ENCODE peak calls at places on chromosomes 7 and 10, in five cellular contexts. One of them, this sample, is unnamed.
A peak's percentile ranks its signal among the peaks of the same experiment; 100 is the strongest.

GRCh38 chr7:86600506-86601290 is 43.0 kb upstream of the GRM3 start:
- DNase-seq in tibial artery: no peak
- DNase-seq in CD8-positive, alpha-beta T cell: no peak
- DNase-seq in HFF-Myc: no peak
- DNase-seq in HuH-7.5: no peak
- DNase-seq in this sample: no peak

GRCh38 chr7:52120908-52121307 is 804.3 kb upstream of the COBL start:
- DNase-seq in HFF-Myc: no peak
- DNase-seq in CD8-positive, alpha-beta T cell: no peak
- DNase-seq in tibial artery: no peak
- DNase-seq in HuH-7.5: no peak
- DNase-seq in this sample: no peak

GRCh38 chr10:3666525-3667302 is 118.3 kb downstream of the KLF6 start:
- DNase-seq in tibial artery: peak; percentile 33
- DNase-seq in HFF-Myc: no peak
- DNase-seq in CD8-positive, alpha-beta T cell: peak; percentile 44
- DNase-seq in HuH-7.5: no peak
- DNase-seq in this sample: no peak

GRCh38 chr10:70568113-70568512 is 34.4 kb downstream of the PRF1 start:
- DNase-seq in CD8-positive, alpha-beta T cell: no peak
- DNase-seq in HuH-7.5: no peak
- DNase-seq in HFF-Myc: no peak
- DNase-seq in tibial artery: no peak
- DNase-seq in this sample: no peak

GRCh38 chr7:17939111-17939669 is 1.1 kb downstream of the SNX13 start:
- DNase-seq in CD8-positive, alpha-beta T cell: no peak
- DNase-seq in HFF-Myc: no peak
- DNase-seq in HuH-7.5: no peak
- DNase-seq in tibial artery: no peak
- DNase-seq in this sample: no peak

GRCh38 chr10:89306019-89306418 is 4.2 kb downstream of the IFIT2 start:
- DNase-seq in HFF-Myc: no peak
- DNase-seq in CD8-positive, alpha-beta T cell: no peak
- DNase-seq in HuH-7.5: no peak
- DNase-seq in tibial artery: no peak
- DNase-seq in this sample: no peak

GRCh38 chr7:119562839-119563238 is 710.1 kb upstream of the KCND2 start:
- DNase-seq in tibial artery: no peak
- DNase-seq in HuH-7.5: no peak
- DNase-seq in CD8-positive, alpha-beta T cell: no peak
- DNase-seq in HFF-Myc: no peak
- DNase-seq in this sample: no peak

GRCh38 chr7:75624134-75624832 is 114.5 kb downstream of the HIP1 start:
- DNase-seq in tibial artery: peak; percentile 69
- DNase-seq in HFF-Myc: no peak
- DNase-seq in CD8-positive, alpha-beta T cell: no peak
- DNase-seq in HuH-7.5: no peak
- DNase-seq in this sample: peak; percentile 95

GRCh38 chr7:82376739-82377138 is 66.8 kb downstream of the CACNA2D1 start:
- DNase-seq in tibial artery: no peak
- DNase-seq in HFF-Myc: no peak
- DNase-seq in CD8-positive, alpha-beta T cell: no peak
- DNase-seq in HuH-7.5: no peak
- DNase-seq in this sample: no peak

GRCh38 chr7:158245724-158246041 is 341.9 kb downstream of the PTPRN2 start:
- DNase-seq in HFF-Myc: no peak
- DNase-seq in tibial artery: no peak
- DNase-seq in CD8-positive, alpha-beta T cell: no peak
- DNase-seq in HuH-7.5: no peak
- DNase-seq in this sample: no peak

GRCh38 chr7:134727711-134728110 is 51.7 kb upstream of the CALD1 start:
- DNase-seq in tibial artery: no peak
- DNase-seq in HFF-Myc: no peak
- DNase-seq in HuH-7.5: no peak
- DNase-seq in CD8-positive, alpha-beta T cell: no peak
- DNase-seq in this sample: no peak

GRCh38 chr10:84845628-84846261 is 517.4 kb downstream of the CCSER2 start:
- DNase-seq in tibial artery: no peak
- DNase-seq in HuH-7.5: peak; percentile 12
- DNase-seq in CD8-positive, alpha-beta T cell: no peak
- DNase-seq in HFF-Myc: no peak
- DNase-seq in this sample: peak; percentile 61

GRCh38 chr10:5546891-5547683 is 22.3 kb downstream of the CALML3 start:
- DNase-seq in HuH-7.5: no peak
- DNase-seq in CD8-positive, alpha-beta T cell: no peak
- DNase-seq in HFF-Myc: no peak
- DNase-seq in tibial artery: peak; percentile 23
- DNase-seq in this sample: no peak

GRCh38 chr7:123995617-123996326 is 37.1 kb downstream of the TMEM229A start:
- DNase-seq in tibial artery: no peak
- DNase-seq in HFF-Myc: no peak
- DNase-seq in CD8-positive, alpha-beta T cell: no peak
- DNase-seq in HuH-7.5: no peak
- DNase-seq in this sample: no peak

GRCh38 chr10:29482591-29483421 is 152.0 kb downstream of the SVIL start:
- DNase-seq in HuH-7.5: no peak
- DNase-seq in HFF-Myc: peak; percentile 26
- DNase-seq in CD8-positive, alpha-beta T cell: peak; percentile 39
- DNase-seq in tibial artery: no peak
- DNase-seq in this sample: no peak

GRCh38 chr10:121942749-121943148 is 14.9 kb upstream of the ATE1 start:
- DNase-seq in HFF-Myc: peak; percentile 53
- DNase-seq in CD8-positive, alpha-beta T cell: no peak
- DNase-seq in HuH-7.5: no peak
- DNase-seq in tibial artery: peak; percentile 23
- DNase-seq in this sample: peak; percentile 94

GRCh38 chr7:70805360-70805759 is 326.6 kb upstream of the GALNT17 start:
- DNase-seq in HFF-Myc: no peak
- DNase-seq in HuH-7.5: no peak
- DNase-seq in tibial artery: no peak
- DNase-seq in CD8-positive, alpha-beta T cell: no peak
- DNase-seq in this sample: no peak

GRCh38 chr7:73342645-73343044 is 14.7 kb downstream of the FKBP6 start:
- DNase-seq in tibial artery: no peak
- DNase-seq in HFF-Myc: no peak
- DNase-seq in CD8-positive, alpha-beta T cell: no peak
- DNase-seq in HuH-7.5: peak; percentile 77
- DNase-seq in this sample: peak; percentile 80

GRCh38 chr7:128031901-128032604 is 816 bp upstream of the LRRC4 start:
- DNase-seq in CD8-positive, alpha-beta T cell: peak; percentile 63
- DNase-seq in tibial artery: no peak
- DNase-seq in HuH-7.5: no peak
- DNase-seq in HFF-Myc: peak; percentile 56
- DNase-seq in this sample: peak; percentile 90

GRCh38 chr10:2839081-2839725 is 228.1 kb upstream of the PFKP start:
- DNase-seq in HFF-Myc: no peak
- DNase-seq in tibial artery: no peak
- DNase-seq in HuH-7.5: peak; percentile 48
- DNase-seq in CD8-positive, alpha-beta T cell: no peak
- DNase-seq in this sample: peak; percentile 4

GRCh38 chr10:110399163-110400094 is 94.7 kb upstream of the SMNDC1 start:
- DNase-seq in HuH-7.5: no peak
- DNase-seq in HFF-Myc: peak; percentile 90
- DNase-seq in tibial artery: no peak
- DNase-seq in CD8-positive, alpha-beta T cell: no peak
- DNase-seq in this sample: no peak

GRCh38 chr7:101549734-101550133 is 79.4 kb downstream of the MYL10 start:
- DNase-seq in tibial artery: peak; percentile 10
- DNase-seq in HFF-Myc: no peak
- DNase-seq in CD8-positive, alpha-beta T cell: no peak
- DNase-seq in HuH-7.5: no peak
- DNase-seq in this sample: no peak